ENCODE peak calls at places on chromosomes 12 and 14, in seven cellular contexts. A is effector memory CD4-positive, alpha-beta T cell; J is uterus; W is GM06990; S is tibial nerve; P is mesenchymal stem cell; Y is fibroblast of lung. B is an unnamed sample. For H3K27me3 and H3K36me3, the result is how much of the 10 kb centered on the place peaks cover.

GRCh38 chr12:23964812-23965211 is 15.3 kb upstream of the SOX5 start:
- DNase-seq in Y (no peak), W (no peak), S (no peak), J (no peak), P (no peak), A (no peak), B (no peak)

GRCh38 chr12:26940820-26941219 is 2.5 kb downstream of the FGFR1OP2 start:
- DNase-seq in J (no peak), S (no peak), P (peak), W (no peak), A (no peak), Y (peak), B (no peak)

GRCh38 chr14:67694791-67695393 is 672 bp downstream of the RDH11 start:
- DNase-seq in A (peak), S (peak), W (peak), Y (peak), J (peak), P (peak), B (peak)

GRCh38 chr14:104143521-104144452 is 5.4 kb downstream of the KIF26A start:
- DNase-seq in J (no peak), W (no peak), P (no peak), Y (no peak), S (no peak), A (no peak), B (no peak)

GRCh38 chr12:113926792-113927191 is 39.3 kb downstream of the RBM19 start:
- DNase-seq in J (no peak), Y (no peak), S (no peak), P (peak), W (no peak), A (no peak), B (no peak)

GRCh38 chr12:31234053-31234835 is 91.7 kb downstream of the SINHCAF start:
- DNase-seq in J (no peak), S (no peak), W (no peak), P (no peak), A (no peak), Y (no peak), B (no peak)

GRCh38 chr14:61812347-61813100 is 50.3 kb downstream of the SNAPC1 start:
- DNase-seq in W (peak), P (peak), S (no peak), Y (peak), A (no peak), J (no peak), B (no peak)

GRCh38 chr12:26704684-26705475 is 128.1 kb downstream of the ITPR2 start:
- DNase-seq in J (no peak), P (peak), A (no peak), S (no peak), Y (peak), W (no peak), B (no peak)

GRCh38 chr12:31017535-31017934 is 56.1 kb upstream of the DDX11 start:
- DNase-seq in S (no peak), J (no peak), A (no peak), P (no peak), Y (no peak), W (no peak), B (no peak)

GRCh38 chr12:79690156-79690605 is 583 bp downstream of the PAWR start:
- DNase-seq in P (peak), W (no peak), A (no peak), Y (no peak), J (no peak), S (peak), B (peak)

GRCh38 chr12:107319536-107320030 is 226.2 kb upstream of the CRY1 start:
- DNase-seq in P (no peak), W (no peak), J (no peak), Y (peak), A (no peak), S (no peak), B (no peak)

GRCh38 chr14:95231966-95232365 is 74.6 kb upstream of the DICER1 start:
- DNase-seq in Y (no peak), A (no peak), P (no peak), W (no peak), J (no peak), S (no peak), B (no peak)

GRCh38 chr12:47905313-47905730 is 528 bp upstream of the VDR start:
- DNase-seq in J (peak), Y (peak), W (peak), S (no peak), A (peak), P (peak), B (no peak)

GRCh38 chr14:55430024-55430690 is 10.3 kb downstream of the TBPL2 start:
- DNase-seq in A (no peak), J (no peak), S (peak), P (peak), W (peak), Y (peak), B (no peak)

GRCh38 chr14:61470261-61470953 is 149.0 kb downstream of the PRKCH start:
- DNase-seq in Y (peak), S (no peak), W (no peak), J (no peak), P (peak), A (no peak), B (no peak)

GRCh38 chr12:89344862-89345202 is 7.5 kb downstream of the DUSP6 start:
- DNase-seq in S (no peak), A (no peak), J (no peak), W (no peak), P (no peak), Y (no peak), B (no peak)

GRCh38 chr12:14403711-14404164 is 38.3 kb downstream of the ATF7IP start:
- DNase-seq in Y (peak), J (no peak), S (no peak), P (peak), W (peak), A (no peak), B (no peak)

GRCh38 chr12:14665354-14666348 is 30.7 kb downstream of the GUCY2C start:
- DNase-seq in J (no peak), W (no peak), P (no peak), Y (no peak), A (no peak), S (no peak), B (no peak)

GRCh38 chr12:54125950-54126695 is 62.7 kb downstream of the SMUG1 start:
- DNase-seq in J (peak), S (peak), Y (no peak), A (no peak), P (no peak), W (no peak), B (no peak)
- H3K27me3 ChIP-seq in J (under half), S (under half), Y (under half), A (under half), P (half or more), W (under half), B (under half)

GRCh38 chr12:50597200-50598195 is 92.7 kb downstream of the DIP2B start:
- DNase-seq in A (no peak), P (peak), S (no peak), J (peak), W (peak), Y (peak), B (no peak)
- H3K4me3 ChIP-seq in A (peak), P (peak), S (no peak), J (no peak), W (peak), Y (peak), B (no peak)

DNA sequence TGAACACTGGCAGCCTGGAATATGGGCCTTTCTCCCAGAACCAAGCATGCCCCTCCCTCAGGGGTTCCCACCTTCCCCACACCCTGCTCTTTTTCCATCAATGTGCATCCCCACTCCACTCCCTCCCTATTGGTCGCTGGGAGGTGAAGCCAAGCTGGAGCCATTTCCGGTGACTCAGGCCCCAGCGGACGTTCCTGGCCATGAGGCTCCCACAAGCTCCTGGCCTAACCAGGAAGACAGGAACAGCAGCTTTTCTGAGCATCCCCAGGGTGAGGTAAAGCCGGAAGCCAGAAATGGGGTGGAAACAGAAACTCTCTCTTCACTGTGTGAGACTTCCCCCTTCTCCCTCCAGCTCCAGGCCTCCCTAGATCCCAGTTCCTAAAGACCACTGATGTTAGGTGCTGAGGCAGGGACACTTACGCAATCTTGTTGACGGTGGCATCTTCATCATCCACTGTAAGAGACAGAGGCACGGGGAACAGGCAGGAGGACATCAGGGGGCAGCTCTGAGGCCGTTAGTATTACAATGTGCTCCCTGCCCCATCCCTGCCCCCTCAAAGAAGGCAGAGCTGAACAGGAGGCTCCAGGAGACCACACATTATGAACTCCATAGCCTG is 5.0 kb downstream of the LMBR1L start:
- DNase-seq in S (no peak), Y (peak), J (no peak), W (no peak), P (no peak), A (no peak), B (no peak)
- H3K36me3 ChIP-seq in S (under half), Y (under half), J (under half), W (under half), P (half or more), A (half or more), B (half or more)

GRCh38 chr12:49962861-49963765 is 1.4 kb downstream of the AQP5 start:
- DNase-seq in A (no peak), S (no peak), Y (peak), J (no peak), W (no peak), P (no peak), B (no peak)

GRCh38 chr12:49959570-49960473 is 1.9 kb upstream of the AQP5 start:
- DNase-seq in J (no peak), A (no peak), S (no peak), P (no peak), W (no peak), Y (peak), B (no peak)

GRCh38 chr12:49960474-49961110 is 1.1 kb upstream of the AQP5 start:
- DNase-seq in W (no peak), J (no peak), P (no peak), S (no peak), Y (no peak), A (no peak), B (no peak)

GRCh38 chr12:49961993-49962764 is 507 bp downstream of the AQP5 start:
- DNase-seq in W (no peak), P (no peak), A (no peak), Y (no peak), J (no peak), S (no peak), B (no peak)

GRCh38 chr12:49961111-49961922 is at the start of gene AQP5:
- DNase-seq in P (no peak), W (no peak), S (no peak), Y (no peak), J (no peak), A (no peak), B (no peak)
- H3K27me3 ChIP-seq in P (half or more), W (under half), S (under half), Y (half or more), J (under half), A (under half), B (under half)

B was measured in ascending aorta.